ENCODE peak calls at places on chromosome 3, in six cellular contexts. W is heart left ventricle; E is transverse colon; X is CD8-positive, alpha-beta memory T cell; T is right atrium auricular region; N is thyroid gland. F is an unnamed sample.

GRCh38 chr3:46359748-46360509 is 6.0 kb downstream of the CCR2 start:
- DNase-seq in W (no peak), E (no peak), X (no peak), T (no peak), N (peak; percentile 26), F (no peak)

GRCh38 chr3:46896386-46896785 is 18.9 kb downstream of the PTH1R start:
- DNase-seq in W (no peak), E (no peak), X (no peak), T (no peak), N (no peak), F (no peak)

GRCh38 chr3:120435621-120436020 is 15.2 kb downstream of the FSTL1 start:
- DNase-seq in W (no peak), E (no peak), X (no peak), T (no peak), N (no peak), F (no peak)

GRCh38 chr3:105397974-105398373 is 31.3 kb downstream of the ALCAM start:
- DNase-seq in W (no peak), E (no peak), X (no peak), T (no peak), N (no peak), F (no peak)

GRCh38 chr3:100455841-100456550 is 36.4 kb upstream of the TMEM45A start:
- DNase-seq in W (no peak), E (no peak), X (no peak), T (no peak), N (no peak), F (no peak)

GRCh38 chr3:71551286-71551919 is 32.1 kb downstream of the FOXP1 start:
- DNase-seq in W (no peak), E (no peak), X (no peak), T (no peak), N (no peak), F (no peak)

GRCh38 chr3:37852097-37852496 is 9.6 kb upstream of the CTDSPL start:
- DNase-seq in W (no peak), E (no peak), X (no peak), T (no peak), N (no peak), F (no peak)

GRCh38 chr3:169489775-169490546 is 173.6 kb downstream of the MECOM start:
- DNase-seq in W (no peak), E (no peak), X (no peak), T (no peak), N (no peak), F (no peak)

GRCh38 chr3:169940486-169941181 is 26.0 kb upstream of the SEC62 start:
- DNase-seq in W (no peak), E (no peak), X (no peak), T (no peak), N (no peak), F (no peak)

GRCh38 chr3:148718982-148719862 is 21.5 kb downstream of the AGTR1 start:
- DNase-seq in W (no peak), E (no peak), X (no peak), T (no peak), N (no peak), F (no peak)

GRCh38 chr3:108035751-108036150 is 55.1 kb downstream of the CD47 start:
- DNase-seq in W (no peak), E (no peak), X (no peak), T (no peak), N (no peak), F (peak; percentile 6)

GRCh38 chr3:99789322-99789721 is 28.3 kb upstream of the CMSS1 start:
- DNase-seq in W (peak; percentile 15), E (peak; percentile 13), X (no peak), T (no peak), N (peak; percentile 42), F (no peak)

GRCh38 chr3:133747907-133748639 is 1.9 kb downstream of the TF start:
- DNase-seq in W (no peak), E (no peak), X (no peak), T (no peak), N (no peak), F (no peak)

GRCh38 chr3:149673393-149673792 is 15.6 kb upstream of the WWTR1 start:
- DNase-seq in W (no peak), E (no peak), X (no peak), T (no peak), N (no peak), F (no peak)

GRCh38 chr3:178295257-178295912 is 240.9 kb upstream of the KCNMB2 start:
- DNase-seq in W (no peak), E (no peak), X (no peak), T (no peak), N (no peak), F (no peak)

GRCh38 chr3:113117511-113118302 is 93.7 kb upstream of the BOC start:
- DNase-seq in W (peak; percentile 36), E (no peak), X (no peak), T (no peak), N (peak; percentile 52), F (no peak)

GRCh38 chr3:8767667-8768363 is 1.6 kb downstream of the OXTR start:
- DNase-seq in W (no peak), E (peak; percentile 32), X (no peak), T (no peak), N (peak; percentile 25), F (peak; percentile 41)

GRCh38 chr3:24242012-24242698 is 252.5 kb downstream of the THRB start:
- DNase-seq in W (no peak), E (no peak), X (no peak), T (no peak), N (no peak), F (no peak)

GRCh38 chr3:172138792-172139507 is 99.6 kb downstream of the FNDC3B start:
- DNase-seq in W (peak; percentile 56), E (peak; percentile 66), X (no peak), T (peak; percentile 82), N (peak; percentile 79), F (peak; percentile 75)

GRCh38 chr3:64972793-64973192 is 285.0 kb upstream of the ADAMTS9 start:
- DNase-seq in W (no peak), E (no peak), X (no peak), T (no peak), N (no peak), F (no peak)

GRCh38 chr3:12556243-12556722 is 604 bp upstream of the MKRN2 start:
- DNase-seq in W (no peak), E (no peak), X (peak; percentile 12), T (no peak), N (no peak), F (no peak)

GRCh38 chr3:14371573-14372474 is 30.6 kb upstream of the SLC6A6 start:
- DNase-seq in W (peak; percentile 86), E (peak; percentile 91), X (no peak), T (peak; percentile 85), N (peak; percentile 96), F (peak; percentile 75)

GRCh38 chr3:161291191-161291901 is 70.2 kb downstream of the NMD3 start:
- DNase-seq in W (no peak), E (no peak), X (no peak), T (no peak), N (peak; percentile 23), F (peak; percentile 79)

GRCh38 chr3:9028134-9028533 is 64.9 kb upstream of the RAD18 start:
- DNase-seq in W (peak; percentile 90), E (peak; percentile 76), X (no peak), T (peak; percentile 70), N (peak; percentile 97), F (peak; percentile 92)

GRCh38 chr3:98814799-98815450 is 51.8 kb downstream of the ST3GAL6 start:
- DNase-seq in W (no peak), E (no peak), X (no peak), T (no peak), N (no peak), F (no peak)

GRCh38 chr3:8328971-8329370 is 172.7 kb upstream of the LMCD1 start:
- DNase-seq in W (no peak), E (no peak), X (no peak), T (no peak), N (no peak), F (no peak)

GRCh38 chr3:112111785-112112402 is 21.2 kb downstream of the GCSAM start:
- DNase-seq in W (peak; percentile 39), E (peak; percentile 60), X (peak; percentile 66), T (no peak), N (peak; percentile 36), F (peak; percentile 65)

DNA sequence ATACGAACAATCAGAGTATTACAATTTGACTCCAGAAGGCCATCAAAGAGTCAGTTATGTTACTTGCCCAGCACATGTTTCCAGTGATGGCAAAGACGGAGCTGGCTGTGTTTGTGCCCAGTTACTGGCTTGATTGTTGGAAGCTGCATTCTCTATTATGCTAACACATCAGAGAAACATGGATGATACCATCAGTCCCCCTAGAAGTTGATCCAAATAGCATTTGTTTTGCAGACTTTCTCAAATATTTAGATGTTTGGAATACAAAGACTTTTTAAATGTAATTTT is 73.7 kb downstream of the CLSTN2 start:
- DNase-seq in W (no peak), E (no peak), X (no peak), T (no peak), N (no peak), F (no peak)
- H3K27ac ChIP-seq in W (no peak overlapping the region), E (no peak overlapping the region), X (no peak overlapping the region), T (no peak overlapping the region), N (no peak overlapping the region), F (no peak overlapping the region)

DNA sequence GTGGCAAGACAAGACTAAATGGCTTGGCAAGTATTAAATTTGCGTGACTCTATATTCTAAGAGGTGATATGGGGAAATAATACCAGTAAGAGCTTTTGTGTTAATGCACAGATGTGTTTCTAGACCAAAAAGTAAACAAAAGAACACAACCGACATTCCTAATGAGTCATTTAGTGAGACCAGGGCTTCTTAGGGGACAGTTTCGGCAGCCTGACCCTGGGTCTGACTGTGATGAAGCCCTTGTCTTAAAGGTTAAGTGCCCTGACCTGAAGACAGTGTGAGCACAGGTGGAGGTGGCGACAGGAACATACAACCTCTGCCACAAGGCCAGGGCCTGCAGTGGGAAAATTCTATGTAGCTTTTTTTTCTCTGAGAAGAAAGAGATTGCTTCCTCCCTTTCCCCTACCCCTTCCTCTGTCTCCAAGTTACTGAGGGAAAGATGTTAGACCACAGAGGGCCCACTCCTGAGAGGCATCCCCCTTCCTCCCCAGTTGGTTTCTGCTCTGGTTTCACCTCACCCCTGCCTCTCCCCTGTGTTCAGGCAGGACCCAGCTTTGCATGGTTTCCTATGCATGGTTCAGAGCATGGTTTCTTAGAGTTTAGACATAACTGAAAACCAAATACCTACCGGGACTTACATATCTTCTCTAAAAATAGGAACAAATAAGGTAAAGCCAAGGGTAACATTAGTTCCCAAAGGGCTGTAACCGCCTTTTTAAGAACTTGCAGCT is 24.9 kb upstream of the CMTM7 start:
- DNase-seq in W (no peak), E (no peak), X (no peak), T (no peak), N (no peak), F (no peak)
- H3K27me3 ChIP-seq in W (no peaks in the 10 kb centered on the region), E (no peaks in the 10 kb centered on the region), X (no peaks in the 10 kb centered on the region), T (no peaks in the 10 kb centered on the region), N (no peaks in the 10 kb centered on the region), F (no peaks in the 10 kb centered on the region)

DNA sequence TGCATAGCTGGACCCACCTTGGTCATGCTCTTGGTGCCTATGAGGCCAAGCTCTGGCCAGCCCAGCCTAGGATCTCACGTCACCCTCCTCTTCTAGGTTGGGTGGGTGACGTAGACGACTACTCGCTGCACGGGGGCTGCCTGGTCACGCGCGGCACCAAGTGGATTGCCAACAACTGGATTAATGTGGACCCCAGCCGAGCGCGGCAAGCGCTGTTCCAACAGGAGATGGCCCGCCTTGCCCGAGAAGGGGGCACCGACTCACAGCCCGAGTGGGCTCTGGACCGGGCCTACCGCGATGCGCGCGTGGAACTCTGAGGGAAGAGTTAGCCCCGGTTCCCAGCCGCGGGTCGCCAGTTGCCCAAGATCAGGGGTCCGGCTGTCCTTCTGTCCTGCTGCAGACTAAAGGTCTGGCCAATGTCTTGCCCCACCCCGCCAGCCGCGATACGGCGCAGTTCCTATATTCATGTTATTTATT is 562 bp upstream of the WDR6 start:
- DNase-seq in W (no peak), E (peak; percentile 43), X (no peak), T (no peak), N (peak; percentile 57), F (peak; percentile 51)
- H3K27ac ChIP-seq in W (peak overlapping the region; percentile 80), E (peak overlapping the region; percentile 99), X (peak overlapping the region; percentile 88), T (peak overlapping the region; percentile 97), N (peak overlapping the region; percentile 96), F (peak overlapping the region; percentile 95)

GRCh38 chr3:109149078-109149477 is 12.6 kb downstream of the C3orf85 start:
- DNase-seq in W (no peak), E (no peak), X (no peak), T (no peak), N (no peak), F (no peak)
- H3K27me3 ChIP-seq in W (no peaks in the 10 kb centered on the region), E (no peaks in the 10 kb centered on the region), X (no peaks in the 10 kb centered on the region), T (no peaks in the 10 kb centered on the region), N (no peaks in the 10 kb centered on the region), F (no peaks in the 10 kb centered on the region)

F was measured in body of pancreas.